ENCODE peak calls at places on chromosomes 11 and 22, in six cellular contexts. B, J, E, A, N and S are unnamed samples. For H3K4me1, the result is how much of the 10 kb centered on the place peaks cover.

GRCh38 chr11:114684636-114685035 is 6.3 kb downstream of the NXPE2 start:
- DNase-seq in B (no peak), J (no peak), E (no peak), A (no peak), N (no peak), S (no peak)

GRCh38 chr11:64996710-64997380 is at the start of gene BATF2:
- DNase-seq in B (peak), J (peak), E (peak), A (peak), N (peak), S (peak)

GRCh38 chr22:49356428-49356827 is 471.2 kb downstream of the BRD1 start:
- DNase-seq in B (no peak), J (no peak), E (no peak), A (no peak), N (no peak), S (no peak)

GRCh38 chr11:36023922-36024321 is 80.1 kb downstream of the LDLRAD3 start:
- DNase-seq in B (no peak), J (no peak), E (no peak), A (no peak), N (no peak), S (no peak)

GRCh38 chr22:26681395-26681821 is 24.0 kb downstream of the MIAT start:
- DNase-seq in B (no peak), J (peak), E (peak), A (no peak), N (peak), S (no peak)

GRCh38 chr22:45948081-45948648 is 28.8 kb downstream of the WNT7B start:
- DNase-seq in B (no peak), J (no peak), E (no peak), A (no peak), N (no peak), S (no peak)

GRCh38 chr11:67646535-67647336 is 3.8 kb downstream of the ACY3 start:
- DNase-seq in B (no peak), J (no peak), E (peak), A (peak), N (no peak), S (no peak)

GRCh38 chr22:18071968-18072310 is 5.9 kb upstream of the PEX26 start:
- DNase-seq in B (no peak), J (no peak), E (no peak), A (no peak), N (no peak), S (no peak)

GRCh38 chr22:23828800-23829680 is 9.8 kb downstream of the DERL3 start:
- DNase-seq in B (peak), J (no peak), E (no peak), A (no peak), N (no peak), S (no peak)

GRCh38 chr11:126991596-126991995 is 9.0 kb downstream of the KIRREL3 start:
- DNase-seq in B (no peak), J (no peak), E (no peak), A (no peak), N (no peak), S (no peak)

GRCh38 chr11:30326911-30327310 is 4.0 kb downstream of the ARL14EP start:
- DNase-seq in B (no peak), J (no peak), E (no peak), A (no peak), N (no peak), S (no peak)

GRCh38 chr11:115764172-115764571 is 260.0 kb upstream of the CADM1 start:
- DNase-seq in B (no peak), J (no peak), E (no peak), A (no peak), N (no peak), S (no peak)

GRCh38 chr11:7665473-7666291 is 7.6 kb downstream of the CYB5R2 start:
- DNase-seq in B (peak), J (peak), E (peak), A (peak), N (peak), S (peak)

GRCh38 chr11:72413914-72414628 is 20.3 kb downstream of the CLPB start:
- DNase-seq in B (peak), J (peak), E (peak), A (peak), N (peak), S (peak)

GRCh38 chr11:64866173-64866491 is 12.3 kb downstream of the EHD1 start:
- DNase-seq in B (no peak), J (no peak), E (no peak), A (no peak), N (no peak), S (no peak)

GRCh38 chr22:30421695-30422480 is 3.7 kb upstream of the MTFP1 start:
- DNase-seq in B (no peak), J (no peak), E (no peak), A (no peak), N (peak), S (no peak)

GRCh38 chr11:78041843-78042455 is 18.9 kb upstream of the KCTD14 start:
- DNase-seq in B (no peak), J (no peak), E (no peak), A (no peak), N (no peak), S (no peak)

GRCh38 chr11:68145120-68145866 is 24.1 kb upstream of the CHKA start:
- DNase-seq in B (no peak), J (no peak), E (no peak), A (no peak), N (peak), S (peak)

GRCh38 chr11:127000291-127000968 is at the start of gene KIRREL3:
- DNase-seq in B (no peak), J (peak), E (peak), A (no peak), N (peak), S (no peak)

GRCh38 chr11:81700061-81700460 is 1033.6 kb downstream of the FAM181B start:
- DNase-seq in B (no peak), J (no peak), E (no peak), A (no peak), N (no peak), S (no peak)

GRCh38 chr11:94511932-94512781 is at the start of gene C11orf97:
- DNase-seq in B (peak), J (peak), E (peak), A (peak), N (peak), S (peak)

GRCh38 chr11:75186999-75187398 is 36.1 kb downstream of the SLCO2B1 start:
- DNase-seq in B (no peak), J (no peak), E (no peak), A (no peak), N (no peak), S (no peak)

GRCh38 chr11:94934362-94934761 is 39.0 kb downstream of the CWC15 start:
- DNase-seq in B (no peak), J (no peak), E (peak), A (no peak), N (peak), S (no peak)

GRCh38 chr22:28054622-28054871 is 135.5 kb upstream of the PITPNB start:
- DNase-seq in B (no peak), J (no peak), E (no peak), A (no peak), N (no peak), S (no peak)

GRCh38 chr11:86938900-86939880 is 16.0 kb downstream of the FZD4 start:
- DNase-seq in B (no peak), J (peak), E (no peak), A (no peak), N (peak), S (no peak)

GRCh38 chr11:26993965-26994446 is at the start of gene FIBIN:
- DNase-seq in B (peak), J (peak), E (peak), A (peak), N (peak), S (no peak)

GRCh38 chr11:3803726-3804510 is 4.4 kb upstream of the PGAP2 start:
- DNase-seq in B (no peak), J (no peak), E (no peak), A (no peak), N (no peak), S (no peak)

GRCh38 chr11:506238-506949 is 648 bp downstream of the RNH1 start:
- DNase-seq in B (peak), J (peak), E (peak), A (peak), N (peak), S (peak)

GRCh38 chr11:3139086-3139440 is 26.0 kb downstream of the OSBPL5 start:
- DNase-seq in B (no peak), J (no peak), E (no peak), A (no peak), N (no peak), S (peak)

GRCh38 chr22:33922268-33922667 is 2.0 kb upstream of the LARGE1 start:
- DNase-seq in B (peak), J (peak), E (peak), A (peak), N (peak), S (peak)

GRCh38 chr11:88275636-88276035 is 61.9 kb downstream of the CTSC start:
- DNase-seq in B (no peak), J (no peak), E (no peak), A (no peak), N (no peak), S (no peak)

GRCh38 chr22:48574776-48575566 is 1252.7 kb downstream of the BRD1 start:
- DNase-seq in B (peak), J (peak), E (peak), A (peak), N (peak), S (peak)

GRCh38 chr11:34928960-34929680 is 12.7 kb downstream of the PDHX start:
- DNase-seq in B (no peak), J (no peak), E (no peak), A (no peak), N (no peak), S (no peak)

GRCh38 chr11:66471142-66471541 is 4.4 kb downstream of the PELI3 start:
- DNase-seq in B (no peak), J (no peak), E (no peak), A (no peak), N (no peak), S (no peak)

GRCh38 chr11:130519128-130519932 is 70.9 kb downstream of the ADAMTS15 start:
- DNase-seq in B (no peak), J (no peak), E (no peak), A (no peak), N (no peak), S (peak)

GRCh38 chr11:105935791-105936190 is 86.2 kb downstream of the MSANTD4 start:
- DNase-seq in B (no peak), J (peak), E (no peak), A (no peak), N (no peak), S (no peak)

GRCh38 chr22:19929586-19930302 is 11.8 kb upstream of the COMT start:
- DNase-seq in B (no peak), J (no peak), E (no peak), A (no peak), N (no peak), S (no peak)

GRCh38 chr11:40281055-40281580 is 1178.3 kb downstream of the LRRC4C start:
- DNase-seq in B (no peak), J (no peak), E (no peak), A (no peak), N (peak), S (no peak)

DNA sequence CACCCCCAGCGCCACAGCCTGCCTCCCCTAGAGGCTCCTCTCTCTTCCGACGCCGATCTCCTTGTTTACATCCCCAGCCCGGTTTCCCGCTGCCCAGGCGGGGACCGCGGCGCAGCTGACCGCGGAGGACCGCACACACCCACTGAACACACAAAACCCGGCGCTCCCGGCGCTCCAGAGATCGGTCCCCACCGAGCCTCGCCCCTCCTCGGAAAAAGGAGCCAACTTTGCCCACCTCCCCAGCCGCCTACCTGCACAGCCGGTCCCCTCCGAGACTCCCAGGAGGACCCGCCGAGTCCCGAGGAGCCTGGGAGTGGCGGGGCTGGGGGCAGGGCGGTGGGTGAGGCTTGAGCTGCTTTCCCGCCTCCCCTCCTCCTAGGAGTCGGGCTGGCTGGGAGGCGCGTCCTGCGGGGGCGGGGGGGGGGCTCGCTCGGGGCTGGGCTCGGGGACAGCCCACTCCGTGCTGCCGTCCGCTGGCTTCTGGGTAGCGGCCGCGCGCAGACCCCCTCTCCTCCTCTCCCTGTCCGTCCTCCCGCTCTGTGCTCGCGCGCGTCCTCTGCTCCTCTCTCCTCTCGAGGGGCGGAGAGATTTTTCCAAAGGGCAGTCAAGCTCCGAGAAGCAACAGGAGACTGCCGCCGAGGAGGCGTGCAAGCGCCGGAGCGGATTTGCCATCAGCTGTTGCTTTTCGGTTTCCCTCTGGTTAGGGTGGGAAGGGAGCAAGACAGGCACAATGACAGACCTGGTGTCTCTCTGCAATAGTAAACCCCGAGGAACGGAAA is at the start of gene FXYD6:
- DNase-seq in B (peak), J (peak), E (peak), A (peak), N (peak), S (no peak)
- H3K4me3 ChIP-seq in B (peak), J (peak), E (peak), A (peak), N (peak), S (peak)

DNA sequence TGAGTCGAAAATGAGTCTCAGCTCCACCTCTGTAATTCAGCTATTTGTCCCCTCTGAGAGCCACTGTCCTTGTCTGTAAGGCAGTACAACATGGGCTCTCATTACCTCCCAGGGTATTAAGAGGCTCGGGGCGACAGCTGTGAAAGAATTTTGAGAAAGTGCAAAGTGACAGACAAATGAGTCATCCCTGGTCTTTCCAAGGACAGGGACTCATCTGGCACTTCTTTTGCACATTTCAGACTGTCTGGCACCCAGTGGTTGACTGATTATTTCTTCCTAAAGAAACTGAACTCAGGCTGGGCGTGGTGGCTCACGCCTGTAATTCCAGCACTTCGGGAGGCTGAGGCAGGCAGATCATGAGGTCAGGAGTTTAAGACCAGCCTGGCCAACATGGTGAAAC is 62.1 kb upstream of the ARFGAP3 start:
- DNase-seq in B (no peak), J (no peak), E (peak), A (no peak), N (no peak), S (no peak)
- H3K4me1 ChIP-seq in B (half or more), J (under half), E (under half), A (under half), N (under half), S (half or more)

DNA sequence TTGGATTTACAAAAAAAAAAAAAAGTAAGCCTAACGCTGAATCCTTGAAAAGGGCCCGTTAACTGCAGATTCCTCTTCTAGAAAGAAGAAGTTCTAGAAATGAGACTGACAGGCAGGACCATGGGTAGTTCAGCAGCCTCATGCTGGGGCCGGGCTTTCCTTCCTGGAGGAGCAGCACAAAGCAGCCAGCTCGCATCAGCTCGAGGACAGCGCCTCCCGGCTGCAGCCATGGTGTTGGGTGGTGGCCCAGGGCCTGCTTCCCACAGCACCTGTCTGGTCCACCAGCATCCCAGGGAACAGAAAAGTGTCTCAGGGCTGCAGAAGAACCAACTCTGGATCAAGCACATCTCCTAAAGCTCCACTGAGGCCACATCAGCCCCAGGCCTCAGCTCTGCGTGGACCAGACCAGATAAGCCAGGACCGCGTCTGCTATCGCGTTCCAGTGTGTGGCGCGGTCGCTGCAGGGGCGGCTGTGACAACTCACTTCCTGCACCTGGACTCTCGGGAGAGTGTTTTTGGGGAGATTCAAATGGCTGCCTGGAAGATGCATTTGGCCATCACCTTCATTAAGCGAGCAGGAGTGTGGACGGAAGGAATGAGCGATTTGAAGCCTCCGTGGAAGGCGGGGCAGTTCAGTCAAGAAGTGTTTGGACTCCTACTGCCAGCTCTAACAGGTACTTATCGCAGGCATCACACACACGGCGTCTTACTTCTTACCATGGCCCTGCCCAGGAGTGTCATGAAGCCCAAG is 53.5 kb downstream of the MYH9 start:
- DNase-seq in B (no peak), J (no peak), E (peak), A (peak), N (no peak), S (no peak)
- TF ChIP-seq CTCF in B (peak), J (peak), E (peak), A (no peak), N (peak), S (no peak)

DNA sequence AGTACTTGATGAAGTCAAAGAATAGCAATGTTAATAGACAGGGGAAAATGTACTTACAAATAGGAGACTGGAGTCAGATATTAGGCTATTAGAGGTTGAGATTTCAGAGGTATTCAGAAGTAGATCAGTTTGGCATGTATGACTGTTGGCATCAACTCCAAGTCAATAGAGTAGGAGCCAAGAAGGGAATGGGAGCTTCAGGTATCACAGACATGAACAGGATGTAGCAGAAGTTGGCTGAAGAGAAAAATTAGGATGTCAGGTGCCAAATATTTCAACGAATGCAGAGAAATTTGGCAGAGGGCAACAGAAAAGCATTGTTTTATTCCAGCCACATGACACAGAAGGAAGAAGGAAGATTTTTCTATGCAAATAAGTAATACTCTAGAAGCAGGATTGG is 69.7 kb downstream of the GLYATL1 start:
- DNase-seq in B (no peak), J (no peak), E (no peak), A (no peak), N (no peak), S (no peak)
- H3K4me3 ChIP-seq in B (no peak), J (no peak), E (no peak), A (no peak), N (no peak), S (no peak)

GRCh38 chr11:62546244-62546936 is at the start of gene AHNAK:
- DNase-seq in B (peak), J (peak), E (peak), A (peak), N (peak), S (peak)

GRCh38 chr11:62546937-62547625 is 475 bp upstream of the AHNAK start:
- DNase-seq in B (peak), J (no peak), E (peak), A (peak), N (peak), S (no peak)

GRCh38 chr11:62547691-62548281 is 1.2 kb upstream of the AHNAK start:
- DNase-seq in B (peak), J (peak), E (no peak), A (no peak), N (peak), S (peak)

GRCh38 chr11:62545437-62546243 is 966 bp downstream of the AHNAK start:
- DNase-seq in B (peak), J (peak), E (peak), A (peak), N (peak), S (peak)

GRCh38 chr11:62548545-62549335 is 2.1 kb upstream of the AHNAK start:
- DNase-seq in B (peak), J (no peak), E (no peak), A (peak), N (peak), S (peak)
- H3K4me1 ChIP-seq in B (half or more), J (under half), E (under half), A (half or more), N (half or more), S (half or more)